ENCODE peak calls at places on chromosomes 1 and 21, in six cellular contexts. D is skeletal muscle cell, E is HFF-Myc, G is OCI-LY7, K is neuronal stem cell, S is AG04450. I is an unnamed sample.

GRCh38 chr1:93605026-93605425 is 76.6 kb downstream of the BCAR3 start:
- DNase-seq in S (no peak), G (no peak), D (no peak), K (no peak), E (no peak), I (no peak)

GRCh38 chr1:9198538-9199361 is 35.8 kb upstream of the H6PD start:
- DNase-seq in K (peak), D (no peak), G (no peak), E (no peak), S (no peak), I (no peak)

GRCh38 chr1:73701816-73702215 is 496.2 kb downstream of the LRRIQ3 start:
- DNase-seq in S (no peak), G (no peak), E (no peak), K (no peak), D (no peak), I (no peak)

GRCh38 chr1:50970508-50970885 is 452 bp downstream of the CDKN2C start:
- DNase-seq in G (no peak), D (no peak), K (no peak), S (no peak), E (no peak), I (no peak)

GRCh38 chr1:6459850-6460265 is 6.1 kb downstream of the TNFRSF25 start:
- DNase-seq in G (no peak), S (no peak), D (no peak), K (no peak), E (no peak), I (no peak)

GRCh38 chr21:25891596-25891995 is 156.8 kb downstream of the GABPA start:
- DNase-seq in E (no peak), K (no peak), S (no peak), G (no peak), D (no peak), I (no peak)

GRCh38 chr1:33893147-33893830 is 29.4 kb downstream of the HMGB4 start:
- DNase-seq in D (no peak), G (no peak), S (peak), K (no peak), E (no peak), I (peak)

GRCh38 chr1:36414384-36414783 is 16.7 kb upstream of the LSM10 start:
- DNase-seq in G (no peak), S (no peak), D (no peak), K (no peak), E (no peak), I (no peak)

GRCh38 chr1:188371295-188371806 is 1542.6 kb downstream of the PLA2G4A start:
- DNase-seq in D (no peak), K (no peak), S (no peak), E (no peak), G (no peak), I (no peak)

GRCh38 chr1:228141082-228141870 is 1.2 kb downstream of the GUK1 start:
- DNase-seq in S (no peak), E (no peak), G (peak), D (no peak), K (no peak), I (peak)

GRCh38 chr1:114154963-114155322 is 1.3 kb upstream of the SYT6 start:
- DNase-seq in D (no peak), E (peak), S (no peak), G (no peak), K (no peak), I (no peak)

GRCh38 chr1:154906621-154907081 is 29.9 kb downstream of the PMVK start:
- DNase-seq in G (no peak), E (no peak), D (no peak), K (no peak), S (no peak), I (no peak)

GRCh38 chr1:59218521-59219236 is 78.2 kb upstream of the FGGY start:
- DNase-seq in S (peak), E (peak), G (no peak), K (no peak), D (no peak), I (no peak)

DNA sequence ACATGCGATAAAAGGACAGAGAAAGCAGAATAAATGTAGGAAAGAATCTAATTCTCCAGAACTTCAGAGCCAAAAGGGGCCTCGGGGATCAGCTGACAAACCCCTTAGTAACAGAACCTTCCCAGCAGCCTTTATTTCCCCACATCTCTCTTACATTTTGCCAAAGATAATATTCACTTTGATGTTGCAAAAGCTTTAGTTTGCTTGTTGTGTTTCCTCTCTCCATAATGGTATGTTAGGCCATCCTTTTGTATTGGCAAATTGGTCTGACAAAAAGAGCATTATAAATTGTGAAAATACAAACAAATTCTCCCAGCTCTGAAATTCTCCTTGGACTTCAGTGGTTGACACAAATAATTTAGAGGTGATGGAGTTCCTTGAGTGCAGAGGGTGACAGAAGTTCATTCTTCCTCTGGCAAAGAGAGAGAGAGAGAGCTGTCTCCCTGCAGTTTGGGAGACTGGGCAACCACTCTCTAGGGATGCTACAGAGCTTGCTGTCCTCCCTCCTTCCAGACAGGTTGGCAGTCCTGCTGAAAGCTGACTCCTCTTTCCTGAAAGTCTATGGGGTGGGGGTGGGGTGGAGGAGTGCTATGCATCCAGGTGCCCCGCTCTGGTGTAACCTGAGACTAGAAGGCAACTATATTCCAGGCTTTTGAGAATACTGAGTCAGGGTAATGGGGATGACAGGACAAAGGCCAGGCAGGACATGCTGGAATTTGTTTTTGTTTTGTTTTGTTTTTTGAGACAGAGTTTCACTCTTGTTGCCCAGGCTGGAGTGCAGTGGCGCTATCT is 55.2 kb downstream of the OPTC start:
- DNase-seq in G (no peak), E (no peak), D (peak), K (no peak), S (no peak), I (no peak)
- H3K4me3 ChIP-seq in G (no peak), E (no peak), D (no peak), K (no peak), S (no peak), I (no peak)

GRCh38 chr1:37557402-37557801 is 662 bp downstream of the DNALI1 start:
- DNase-seq in D (no peak), G (no peak), E (no peak), S (no peak), K (no peak), I (no peak)
- H3K4me3 ChIP-seq in D (peak), G (no peak), E (peak), S (peak), K (peak), I (peak)

GRCh38 chr1:235948774-235949427 is 82.2 kb upstream of the LYST start:
- DNase-seq in S (no peak), E (no peak), K (no peak), D (no peak), G (no peak), I (no peak)
- H3K4me3 ChIP-seq in S (no peak), E (no peak), K (no peak), D (no peak), G (no peak), I (no peak)

GRCh38 chr1:203479646-203480045 is 4.0 kb downstream of the PRELP start:
- DNase-seq in G (no peak), D (no peak), K (no peak), S (no peak), E (no peak), I (no peak)
- H3K4me3 ChIP-seq in G (no peak), D (no peak), K (no peak), S (no peak), E (no peak), I (no peak)

GRCh38 chr1:209030454-209031167 is 552.9 kb upstream of the CAMK1G start:
- DNase-seq in S (no peak), E (no peak), K (no peak), G (no peak), D (no peak), I (no peak)
- H3K4me3 ChIP-seq in S (no peak), E (no peak), K (no peak), G (no peak), D (no peak), I (no peak)

GRCh38 chr1:86389315-86389714 is 6.8 kb downstream of the ODF2L start:
- DNase-seq in E (no peak), S (no peak), D (no peak), K (no peak), G (no peak), I (no peak)

GRCh38 chr1:86382878-86383277 is 13.2 kb downstream of the ODF2L start:
- DNase-seq in K (no peak), S (no peak), G (no peak), E (no peak), D (no peak), I (no peak)

GRCh38 chr1:86388777-86389176 is 7.3 kb downstream of the ODF2L start:
- DNase-seq in S (no peak), G (no peak), K (no peak), D (no peak), E (no peak), I (no peak)

GRCh38 chr1:86388228-86388627 is 7.9 kb downstream of the ODF2L start:
- DNase-seq in G (no peak), S (no peak), E (no peak), D (no peak), K (no peak), I (no peak)
- H3K4me3 ChIP-seq in G (no peak), S (no peak), E (no peak), D (no peak), K (no peak), I (no peak)

GRCh38 chr1:213996320-213997022 is 8.7 kb downstream of the PROX1 start:
- DNase-seq in K (no peak), G (no peak), S (no peak), E (no peak), D (no peak), I (no peak)
- H3K4me3 ChIP-seq in K (no peak), G (no peak), S (no peak), E (no peak), D (peak), I (no peak)

DNA sequence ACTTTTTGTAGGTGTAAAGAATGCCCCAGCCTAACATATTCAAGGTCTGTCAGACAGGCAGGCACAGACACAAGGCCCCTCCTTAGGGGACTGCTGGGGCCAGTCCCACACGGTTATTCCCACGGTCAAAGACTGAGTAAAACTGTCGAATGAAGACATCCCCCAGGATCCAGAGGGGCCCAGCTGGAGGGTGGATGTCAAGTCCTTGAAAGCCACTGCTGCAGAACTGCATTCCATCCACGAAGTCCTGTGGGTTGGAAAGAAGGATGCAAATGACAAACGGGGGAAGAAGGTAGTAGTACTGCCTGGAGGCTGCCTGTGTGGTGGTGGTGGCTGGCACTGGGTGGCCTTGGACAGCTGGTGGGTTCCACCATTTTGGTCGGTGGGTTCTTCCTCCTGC is 6.9 kb upstream of the RAB7B start:
- DNase-seq in E (no peak), G (no peak), K (no peak), S (no peak), D (no peak), I (no peak)
- H3K4me3 ChIP-seq in E (no peak), G (no peak), K (no peak), S (no peak), D (no peak), I (no peak)

GRCh38 chr1:226640288-226640687 is 91.7 kb downstream of the STUM start:
- DNase-seq in E (no peak), D (no peak), S (no peak), G (no peak), K (no peak), I (no peak)
- H3K4me3 ChIP-seq in E (no peak), D (no peak), S (no peak), G (no peak), K (no peak), I (no peak)